ENCODE peak calls at places on chromosomes 1 and 21, in five cellular contexts. S is NT2/D1, B is HepG2, Y is HEK293T, I is H1. U is an unnamed sample.

GRCh38 chr1:209742409-209743144 is 13.3 kb upstream of the TRAF3IP3 start:
- DNase-seq in S (no peak), B (no peak), Y (no peak), I (no peak), U (no peak)

GRCh38 chr1:30101477-30102227 is 621.7 kb downstream of the MATN1 start:
- DNase-seq in S (no peak), B (no peak), Y (peak), I (peak), U (no peak)

GRCh38 chr1:41360074-41361027 is 883 bp upstream of the FOXO6 start:
- DNase-seq in S (no peak), B (no peak), Y (no peak), I (peak), U (no peak)

GRCh38 chr1:30120268-30121000 is 603.0 kb downstream of the MATN1 start:
- DNase-seq in S (no peak), B (no peak), Y (no peak), I (no peak), U (no peak)

GRCh38 chr1:113456967-113457366 is 66.7 kb downstream of the MAGI3 start:
- DNase-seq in S (no peak), B (peak), Y (no peak), I (no peak), U (no peak)

GRCh38 chr21:45640001-45640887 is 3.3 kb upstream of the PCBP3 start:
- DNase-seq in S (no peak), B (no peak), Y (no peak), I (no peak), U (no peak)

GRCh38 chr1:116820362-116820761 is 66.1 kb downstream of the CD2 start:
- DNase-seq in S (no peak), B (no peak), Y (no peak), I (no peak), U (no peak)

GRCh38 chr1:147129116-147129873 is 43.0 kb downstream of the PRKAB2 start:
- DNase-seq in S (no peak), B (no peak), Y (no peak), I (no peak), U (no peak)

GRCh38 chr1:29931477-29932175 is 695.3 kb downstream of the PTPRU start:
- DNase-seq in S (peak), B (no peak), Y (no peak), I (no peak), U (no peak)

GRCh38 chr21:44834951-44835646 is 17.2 kb upstream of the SUMO3 start:
- DNase-seq in S (no peak), B (no peak), Y (no peak), I (no peak), U (no peak)

GRCh38 chr1:10841059-10841458 is 44.6 kb upstream of the CASZ1 start:
- DNase-seq in S (no peak), B (no peak), Y (no peak), I (no peak), U (no peak)

GRCh38 chr21:27813750-27814149 is 846.9 kb upstream of the ADAMTS5 start:
- DNase-seq in S (no peak), B (no peak), Y (peak), I (no peak), U (no peak)

GRCh38 chr1:154290921-154291320 is 18.5 kb downstream of the HAX1 start:
- DNase-seq in S (no peak), B (no peak), Y (no peak), I (no peak), U (no peak)

GRCh38 chr1:242132446-242132845 is 133.5 kb upstream of the MAP1LC3C start:
- DNase-seq in S (no peak), B (no peak), Y (no peak), I (no peak), U (no peak)

GRCh38 chr1:237638555-237638954 is 252.2 kb downstream of the ZP4 start:
- DNase-seq in S (no peak), B (no peak), Y (no peak), I (no peak), U (no peak)

GRCh38 chr21:41196990-41197389 is 29.0 kb downstream of the BACE2 start:
- DNase-seq in S (no peak), B (no peak), Y (no peak), I (no peak), U (no peak)

GRCh38 chr1:107243461-107243860 is 102.6 kb downstream of the NTNG1 start:
- DNase-seq in S (no peak), B (no peak), Y (no peak), I (no peak), U (no peak)

GRCh38 chr1:164557270-164557669 is 1.7 kb upstream of the PBX1 start:
- DNase-seq in S (no peak), B (no peak), Y (no peak), I (no peak), U (no peak)

GRCh38 chr1:17112496-17113236 is 6.6 kb downstream of the PADI2 start:
- DNase-seq in S (no peak), B (no peak), Y (no peak), I (no peak), U (no peak)

GRCh38 chr21:45457832-45458172 is 52.8 kb downstream of the COL18A1 start:
- DNase-seq in S (no peak), B (no peak), Y (no peak), I (no peak), U (no peak)

GRCh38 chr1:165451696-165452095 is 6.8 kb upstream of the RXRG start:
- DNase-seq in S (no peak), B (no peak), Y (no peak), I (no peak), U (no peak)

GRCh38 chr1:228305721-228306152 is 97.9 kb downstream of the OBSCN start:
- DNase-seq in S (no peak), B (no peak), Y (no peak), I (no peak), U (no peak)
- TF ChIP-seq SUZ12 in S (no peak), B (no peak), Y (no peak), I (no peak), U (no peak)

GRCh38 chr1:156961709-156962108 is 41.3 kb downstream of the LRRC71 start:
- DNase-seq in S (no peak), B (no peak), Y (no peak), I (no peak), U (no peak)
- TF ChIP-seq SUZ12 in S (no peak), B (no peak), Y (no peak), I (no peak), U (no peak)

GRCh38 chr1:100597069-100597741 is 59.3 kb downstream of the GPR88 start:
- DNase-seq in S (no peak), B (no peak), Y (no peak), I (no peak), U (no peak)
- TF ChIP-seq SUZ12 in S (no peak), B (no peak), Y (no peak), I (no peak), U (no peak)

DNA sequence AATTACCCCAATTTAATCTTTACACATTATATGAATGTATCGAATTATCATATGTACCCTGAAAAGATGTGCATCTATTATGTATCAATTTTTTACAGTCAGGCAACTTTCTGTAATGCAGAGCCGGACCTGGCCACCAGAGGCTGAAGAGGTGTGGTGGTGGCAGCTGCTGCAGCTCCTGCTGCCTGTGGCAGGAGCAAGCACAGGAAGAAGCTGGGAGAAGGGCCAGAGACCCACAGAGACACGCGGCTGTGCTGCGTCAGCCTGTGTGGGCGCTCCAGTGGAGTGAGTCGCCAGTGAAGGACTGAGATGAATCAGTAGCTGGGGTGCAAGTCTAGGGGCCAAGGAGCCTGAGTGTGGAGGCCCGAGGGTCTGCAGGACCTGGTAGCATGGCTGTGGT is 74.3 kb upstream of the COG2 start:
- DNase-seq in S (peak), B (peak), Y (peak), I (peak), U (no peak)
- TF ChIP-seq SUZ12 in S (no peak), B (no peak), Y (no peak), I (no peak), U (no peak)

GRCh38 chr1:47618222-47618720 is 180.4 kb downstream of the FOXD2 start:
- DNase-seq in S (no peak), B (no peak), Y (no peak), I (peak), U (no peak)
- TF ChIP-seq SUZ12 in S (no peak), B (no peak), Y (no peak), I (no peak), U (no peak)

GRCh38 chr1:32650752-32651460 is at the start of gene RBBP4:
- DNase-seq in S (peak), B (peak), Y (peak), I (peak), U (peak)

GRCh38 chr1:32652244-32652962 is 1.4 kb downstream of the RBBP4 start:
- DNase-seq in S (no peak), B (no peak), Y (no peak), I (no peak), U (no peak)

GRCh38 chr1:32647308-32648134 is 2.8 kb downstream of the ZBTB8OS start:
- DNase-seq in S (no peak), B (no peak), Y (no peak), I (no peak), U (no peak)

GRCh38 chr1:32650157-32650751 is at the start of gene ZBTB8OS:
- DNase-seq in S (peak), B (peak), Y (peak), I (peak), U (peak)

GRCh38 chr1:32651461-32652073 is 559 bp downstream of the RBBP4 start:
- DNase-seq in S (peak), B (no peak), Y (no peak), I (no peak), U (no peak)
- TF ChIP-seq SUZ12 in S (no peak), B (no peak), Y (no peak), I (no peak), U (no peak)

DNA sequence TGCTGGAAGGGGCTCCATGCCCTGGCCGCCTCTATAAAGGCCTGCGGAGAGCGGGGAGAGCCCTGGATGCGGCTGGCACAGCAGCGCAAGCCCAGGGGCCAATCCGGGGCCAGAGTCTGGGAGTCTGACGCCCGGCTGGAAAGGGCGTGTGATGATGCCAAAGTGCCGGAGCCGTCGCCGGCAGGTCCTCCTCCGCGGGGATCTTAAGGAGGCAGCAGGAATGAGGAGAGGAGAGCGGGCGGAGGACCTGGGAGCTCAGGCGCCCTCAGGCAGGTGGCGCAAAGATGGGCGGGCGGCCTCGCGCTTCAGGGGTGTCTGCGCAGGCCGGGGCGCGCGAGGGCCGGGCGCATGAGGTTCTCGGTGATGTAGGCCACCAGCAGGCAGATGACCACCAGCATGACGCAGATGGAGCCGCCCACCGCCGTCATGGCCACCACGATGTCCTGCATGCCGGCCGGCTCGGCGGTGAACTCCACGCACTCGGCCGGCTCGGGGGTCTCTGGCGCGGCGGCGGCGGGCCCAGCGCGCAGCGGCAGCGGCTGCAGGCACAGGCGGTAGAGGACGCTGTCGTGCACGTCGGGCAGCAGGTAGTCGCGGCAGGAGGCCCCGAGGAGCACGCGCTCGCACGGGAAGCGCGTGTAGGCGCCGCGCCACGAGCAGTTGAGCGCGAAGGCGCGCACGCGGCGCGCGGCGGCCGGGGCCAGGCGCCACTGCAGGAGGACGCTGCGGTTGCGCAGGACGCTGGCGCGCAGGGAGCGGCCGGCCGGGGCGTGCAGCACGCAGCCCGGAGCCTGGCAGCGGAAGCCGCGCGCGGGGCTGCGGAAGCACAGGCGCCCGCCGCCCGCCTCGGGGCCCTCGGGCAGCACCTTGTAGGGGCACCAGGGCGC is 662 bp downstream of the FNDC10 start:
- DNase-seq in S (no peak), B (no peak), Y (peak), I (peak), U (no peak)
- TF ChIP-seq SUZ12 in S (no peak), B (no peak), Y (no peak), I (no peak), U (no peak)

GRCh38 chr1:211514030-211514754 is 22.2 kb upstream of the RD3 start:
- DNase-seq in S (peak), B (peak), Y (peak), I (peak), U (no peak)

GRCh38 chr1:211511030-211511429 is 19.1 kb upstream of the RD3 start:
- DNase-seq in S (no peak), B (no peak), Y (no peak), I (no peak), U (no peak)

GRCh38 chr1:211515090-211516023 is 23.4 kb upstream of the RD3 start:
- DNase-seq in S (peak), B (peak), Y (peak), I (peak), U (no peak)

GRCh38 chr1:211507365-211507764 is 15.4 kb upstream of the RD3 start:
- DNase-seq in S (no peak), B (no peak), Y (no peak), I (no peak), U (no peak)

GRCh38 chr1:211511947-211512346 is 20.0 kb upstream of the RD3 start:
- DNase-seq in S (no peak), B (no peak), Y (no peak), I (no peak), U (no peak)
- TF ChIP-seq SUZ12 in S (no peak), B (no peak), Y (no peak), I (no peak), U (no peak)

GRCh38 chr1:94247146-94248094 is 10.0 kb upstream of the ARHGAP29 start:
- DNase-seq in S (no peak), B (peak), Y (peak), I (peak), U (no peak)
- TF ChIP-seq SUZ12 in S (peak), B (no peak), Y (no peak), I (peak), U (no peak)

DNA sequence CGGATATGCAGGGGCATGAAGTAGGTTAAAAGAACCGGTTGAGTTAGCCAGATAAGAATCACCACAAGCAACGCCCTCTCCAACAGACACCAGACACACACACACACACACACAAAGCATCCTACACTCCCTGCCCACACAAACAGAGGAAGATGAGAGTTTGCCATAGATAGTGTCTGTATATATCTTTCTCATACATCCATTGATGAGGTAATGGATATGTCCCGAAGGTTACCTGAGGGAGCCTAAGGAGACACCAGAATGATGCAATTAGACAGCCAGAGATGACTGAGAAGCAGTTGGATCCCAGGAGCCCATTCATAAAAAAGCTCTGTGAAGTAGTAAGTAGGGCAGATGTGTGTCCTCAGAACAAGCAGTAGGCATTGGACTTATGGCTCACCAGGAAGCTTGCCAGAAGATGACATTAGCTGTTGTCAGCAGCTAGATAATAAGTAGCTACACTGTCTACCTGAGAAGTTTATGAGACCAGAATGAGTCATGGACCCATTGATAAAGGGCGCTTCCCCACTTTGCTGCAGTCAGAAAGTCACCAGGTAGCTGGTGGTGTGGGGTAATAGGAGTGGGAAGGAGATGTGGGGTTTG is 247.0 kb downstream of the KCNT2 start:
- DNase-seq in S (no peak), B (peak), Y (no peak), I (no peak), U (no peak)
- TF ChIP-seq SUZ12 in S (no peak), B (no peak), Y (no peak), I (no peak), U (no peak)

U was measured in GM12878.